ENCODE peak calls at places on chromosomes 3 and 15, in ten cellular contexts. One of them, this sample, is unnamed.
A peak's percentile ranks its signal among the peaks of the same experiment; 100 is the strongest.

GRCh38 chr3:94305835-94306685 is 243.2 kb downstream of the NSUN3 start:
- DNase-seq in breast epithelium: no peak
- DNase-seq in vagina: no peak
- DNase-seq in left lung: no peak
- DNase-seq in K562: no peak
- DNase-seq in mesenchymal stem cell: no peak
- DNase-seq in heart right ventricle: no peak
- DNase-seq in fibroblast of lung: no peak
- DNase-seq in psoas muscle: no peak
- DNase-seq in uterus: no peak
- DNase-seq in this sample: no peak

GRCh38 chr3:43417133-43417532 is 130.8 kb downstream of the SNRK start:
- DNase-seq in vagina: no peak
- DNase-seq in fibroblast of lung: no peak
- DNase-seq in mesenchymal stem cell: no peak
- DNase-seq in K562: peak; percentile 9
- DNase-seq in heart right ventricle: no peak
- DNase-seq in left lung: no peak
- DNase-seq in breast epithelium: no peak
- DNase-seq in uterus: no peak
- DNase-seq in psoas muscle: no peak
- DNase-seq in this sample: no peak

GRCh38 chr3:76664816-76665215 is 375.1 kb upstream of the ROBO2 start:
- DNase-seq in K562: no peak
- DNase-seq in uterus: no peak
- DNase-seq in mesenchymal stem cell: no peak
- DNase-seq in psoas muscle: no peak
- DNase-seq in heart right ventricle: no peak
- DNase-seq in vagina: no peak
- DNase-seq in fibroblast of lung: no peak
- DNase-seq in left lung: no peak
- DNase-seq in breast epithelium: no peak
- DNase-seq in this sample: no peak

GRCh38 chr3:188326968-188327367 is 173.0 kb downstream of the LPP start:
- DNase-seq in fibroblast of lung: no peak
- DNase-seq in uterus: no peak
- DNase-seq in vagina: no peak
- DNase-seq in left lung: no peak
- DNase-seq in K562: no peak
- DNase-seq in psoas muscle: no peak
- DNase-seq in breast epithelium: no peak
- DNase-seq in heart right ventricle: no peak
- DNase-seq in mesenchymal stem cell: peak; percentile 31
- DNase-seq in this sample: no peak

GRCh38 chr15:50275908-50276307 is 10.4 kb upstream of the HDC start:
- DNase-seq in uterus: no peak
- DNase-seq in vagina: no peak
- DNase-seq in psoas muscle: no peak
- DNase-seq in breast epithelium: no peak
- DNase-seq in heart right ventricle: no peak
- DNase-seq in K562: no peak
- DNase-seq in mesenchymal stem cell: no peak
- DNase-seq in left lung: no peak
- DNase-seq in fibroblast of lung: no peak
- DNase-seq in this sample: no peak

GRCh38 chr15:93462690-93463089 is 373.7 kb upstream of the RGMA start:
- DNase-seq in breast epithelium: no peak
- DNase-seq in psoas muscle: no peak
- DNase-seq in heart right ventricle: no peak
- DNase-seq in vagina: no peak
- DNase-seq in mesenchymal stem cell: no peak
- DNase-seq in fibroblast of lung: no peak
- DNase-seq in left lung: no peak
- DNase-seq in uterus: no peak
- DNase-seq in K562: no peak
- DNase-seq in this sample: no peak

GRCh38 chr3:186644683-186645082 is 4.5 kb downstream of the FETUB start:
- DNase-seq in left lung: peak; percentile 49
- DNase-seq in fibroblast of lung: no peak
- DNase-seq in mesenchymal stem cell: no peak
- DNase-seq in breast epithelium: peak; percentile 91
- DNase-seq in heart right ventricle: no peak
- DNase-seq in vagina: no peak
- DNase-seq in psoas muscle: no peak
- DNase-seq in K562: no peak
- DNase-seq in uterus: no peak
- DNase-seq in this sample: no peak

GRCh38 chr3:177441813-177442646 is 244.7 kb upstream of the TBL1XR1 start:
- DNase-seq in vagina: no peak
- DNase-seq in heart right ventricle: no peak
- DNase-seq in breast epithelium: no peak
- DNase-seq in left lung: no peak
- DNase-seq in uterus: peak; percentile 58
- DNase-seq in mesenchymal stem cell: no peak
- DNase-seq in K562: no peak
- DNase-seq in fibroblast of lung: peak; percentile 48
- DNase-seq in psoas muscle: no peak
- DNase-seq in this sample: no peak

GRCh38 chr15:98069256-98069655 is 108.8 kb downstream of the ARRDC4 start:
- DNase-seq in mesenchymal stem cell: no peak
- DNase-seq in vagina: no peak
- DNase-seq in K562: no peak
- DNase-seq in uterus: no peak
- DNase-seq in heart right ventricle: no peak
- DNase-seq in fibroblast of lung: no peak
- DNase-seq in breast epithelium: no peak
- DNase-seq in left lung: no peak
- DNase-seq in psoas muscle: no peak
- DNase-seq in this sample: no peak

GRCh38 chr3:98784666-98785600 is 21.8 kb downstream of the ST3GAL6 start:
- DNase-seq in mesenchymal stem cell: peak; percentile 83
- DNase-seq in heart right ventricle: no peak
- DNase-seq in vagina: no peak
- DNase-seq in psoas muscle: no peak
- DNase-seq in K562: no peak
- DNase-seq in left lung: no peak
- DNase-seq in breast epithelium: no peak
- DNase-seq in fibroblast of lung: peak; percentile 88
- DNase-seq in uterus: no peak
- DNase-seq in this sample: no peak

GRCh38 chr3:148648685-148649352 is 48.9 kb upstream of the AGTR1 start:
- DNase-seq in uterus: no peak
- DNase-seq in psoas muscle: no peak
- DNase-seq in vagina: no peak
- DNase-seq in breast epithelium: no peak
- DNase-seq in left lung: no peak
- DNase-seq in mesenchymal stem cell: peak; percentile 64
- DNase-seq in heart right ventricle: no peak
- DNase-seq in fibroblast of lung: peak; percentile 73
- DNase-seq in K562: no peak
- DNase-seq in this sample: no peak

GRCh38 chr15:78915341-78916087 is 29.3 kb downstream of the CTSH start:
- DNase-seq in psoas muscle: peak; percentile 64
- DNase-seq in uterus: peak; percentile 70
- DNase-seq in left lung: peak; percentile 86
- DNase-seq in mesenchymal stem cell: no peak
- DNase-seq in K562: no peak
- DNase-seq in fibroblast of lung: no peak
- DNase-seq in heart right ventricle: no peak
- DNase-seq in breast epithelium: no peak
- DNase-seq in vagina: peak; percentile 96
- DNase-seq in this sample: no peak

GRCh38 chr3:49132437-49133225 is at the start of gene LAMB2:
- DNase-seq in left lung: peak; percentile 78
- DNase-seq in psoas muscle: peak; percentile 81
- DNase-seq in K562: peak; percentile 69
- DNase-seq in heart right ventricle: peak; percentile 79
- DNase-seq in mesenchymal stem cell: peak; percentile 91
- DNase-seq in vagina: no peak
- DNase-seq in breast epithelium: peak; percentile 72
- DNase-seq in uterus: peak; percentile 80
- DNase-seq in fibroblast of lung: peak; percentile 77
- DNase-seq in this sample: peak; percentile 84

GRCh38 chr3:124315215-124316033 is 323.5 kb upstream of the ROPN1 start:
- DNase-seq in psoas muscle: no peak
- DNase-seq in uterus: no peak
- DNase-seq in heart right ventricle: no peak
- DNase-seq in breast epithelium: no peak
- DNase-seq in mesenchymal stem cell: peak; percentile 18
- DNase-seq in fibroblast of lung: peak; percentile 58
- DNase-seq in left lung: no peak
- DNase-seq in vagina: no peak
- DNase-seq in K562: no peak
- DNase-seq in this sample: peak; percentile 73

GRCh38 chr3:157695586-157695985 is 192.4 kb upstream of the VEPH1 start:
- DNase-seq in psoas muscle: no peak
- DNase-seq in heart right ventricle: no peak
- DNase-seq in fibroblast of lung: no peak
- DNase-seq in breast epithelium: no peak
- DNase-seq in mesenchymal stem cell: no peak
- DNase-seq in vagina: no peak
- DNase-seq in K562: no peak
- DNase-seq in uterus: no peak
- DNase-seq in left lung: no peak
- DNase-seq in this sample: no peak
- H3K4me1 ChIP-seq in psoas muscle: no peaks in the 10 kb centered on the region
- H3K4me1 ChIP-seq in heart right ventricle: no peaks in the 10 kb centered on the region
- H3K4me1 ChIP-seq in fibroblast of lung: no peaks in the 10 kb centered on the region
- H3K4me1 ChIP-seq in breast epithelium: no peaks in the 10 kb centered on the region
- H3K4me1 ChIP-seq in mesenchymal stem cell: no peaks in the 10 kb centered on the region
- H3K4me1 ChIP-seq in vagina: no peaks in the 10 kb centered on the region
- H3K4me1 ChIP-seq in K562: no peaks in the 10 kb centered on the region
- H3K4me1 ChIP-seq in uterus: no peaks in the 10 kb centered on the region
- H3K4me1 ChIP-seq in left lung: no peaks in the 10 kb centered on the region
- H3K4me1 ChIP-seq in this sample: no peaks in the 10 kb centered on the region

GRCh38 chr3:9401986-9402385 is 4.6 kb downstream of the SETD5 start:
- DNase-seq in mesenchymal stem cell: peak; percentile 43
- DNase-seq in vagina: no peak
- DNase-seq in K562: no peak
- DNase-seq in breast epithelium: no peak
- DNase-seq in heart right ventricle: no peak
- DNase-seq in psoas muscle: no peak
- DNase-seq in fibroblast of lung: no peak
- DNase-seq in uterus: no peak
- DNase-seq in left lung: no peak
- DNase-seq in this sample: no peak
- H3K4me3 ChIP-seq in mesenchymal stem cell: no peak overlapping the region
- H3K4me3 ChIP-seq in vagina: no peak overlapping the region
- H3K4me3 ChIP-seq in K562: peak overlapping the region; percentile 19
- H3K4me3 ChIP-seq in breast epithelium: no peak overlapping the region
- H3K4me3 ChIP-seq in heart right ventricle: no peak overlapping the region
- H3K4me3 ChIP-seq in psoas muscle: peak overlapping the region; percentile 96
- H3K4me3 ChIP-seq in fibroblast of lung: peak overlapping the region; percentile 96
- H3K4me3 ChIP-seq in uterus: no peak overlapping the region
- H3K4me3 ChIP-seq in left lung: no peak overlapping the region
- H3K4me3 ChIP-seq in this sample: no peak overlapping the region

DNA sequence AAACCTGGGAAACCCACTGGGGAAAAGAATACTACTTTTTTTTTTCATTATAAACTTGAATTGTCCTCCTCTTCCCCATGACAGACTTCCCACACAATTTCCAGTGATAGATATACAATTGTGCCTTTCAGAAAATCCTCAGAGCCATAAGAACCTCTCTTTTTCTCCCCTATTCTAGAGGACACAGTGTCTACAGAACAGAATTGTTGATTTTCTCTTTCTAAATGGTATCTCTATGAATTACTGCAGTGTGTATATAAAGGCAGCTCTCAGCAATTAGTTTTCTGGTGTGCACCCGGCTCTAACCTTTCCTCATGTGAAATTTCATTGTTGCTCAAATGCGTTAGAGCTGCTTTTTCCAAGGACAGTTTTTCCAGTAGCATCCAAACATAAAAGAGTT is 430.1 kb downstream of the TUSC7 start:
- DNase-seq in left lung: no peak
- DNase-seq in K562: no peak
- DNase-seq in uterus: no peak
- DNase-seq in psoas muscle: no peak
- DNase-seq in vagina: no peak
- DNase-seq in heart right ventricle: no peak
- DNase-seq in mesenchymal stem cell: no peak
- DNase-seq in breast epithelium: no peak
- DNase-seq in fibroblast of lung: no peak
- DNase-seq in this sample: no peak
- H3K4me1 ChIP-seq in left lung: no peaks in the 10 kb centered on the region
- H3K4me1 ChIP-seq in K562: no peaks in the 10 kb centered on the region
- H3K4me1 ChIP-seq in uterus: no peaks in the 10 kb centered on the region
- H3K4me1 ChIP-seq in psoas muscle: no peaks in the 10 kb centered on the region
- H3K4me1 ChIP-seq in vagina: no peaks in the 10 kb centered on the region
- H3K4me1 ChIP-seq in heart right ventricle: no peaks in the 10 kb centered on the region
- H3K4me1 ChIP-seq in mesenchymal stem cell: peaks cover 2% of the 10 kb centered on the region
- H3K4me1 ChIP-seq in breast epithelium: no peaks in the 10 kb centered on the region
- H3K4me1 ChIP-seq in fibroblast of lung: no peaks in the 10 kb centered on the region
- H3K4me1 ChIP-seq in this sample: no peaks in the 10 kb centered on the region

GRCh38 chr15:33194237-33194636 is 277 bp downstream of the FMN1 start:
- DNase-seq in fibroblast of lung: peak; percentile 8
- DNase-seq in K562: peak; percentile 40
- DNase-seq in mesenchymal stem cell: no peak
- DNase-seq in heart right ventricle: no peak
- DNase-seq in breast epithelium: no peak
- DNase-seq in vagina: no peak
- DNase-seq in uterus: no peak
- DNase-seq in left lung: no peak
- DNase-seq in psoas muscle: no peak
- DNase-seq in this sample: no peak

GRCh38 chr15:33197636-33198035 is 3.1 kb upstream of the FMN1 start:
- DNase-seq in breast epithelium: no peak
- DNase-seq in vagina: no peak
- DNase-seq in fibroblast of lung: no peak
- DNase-seq in mesenchymal stem cell: no peak
- DNase-seq in psoas muscle: no peak
- DNase-seq in heart right ventricle: no peak
- DNase-seq in left lung: no peak
- DNase-seq in uterus: no peak
- DNase-seq in K562: no peak
- DNase-seq in this sample: no peak

GRCh38 chr15:33191641-33192040 is 2.9 kb downstream of the FMN1 start:
- DNase-seq in left lung: no peak
- DNase-seq in breast epithelium: no peak
- DNase-seq in psoas muscle: no peak
- DNase-seq in vagina: no peak
- DNase-seq in K562: no peak
- DNase-seq in uterus: no peak
- DNase-seq in fibroblast of lung: no peak
- DNase-seq in heart right ventricle: no peak
- DNase-seq in mesenchymal stem cell: no peak
- DNase-seq in this sample: no peak

GRCh38 chr15:33195283-33195682 is 769 bp upstream of the FMN1 start:
- DNase-seq in fibroblast of lung: no peak
- DNase-seq in vagina: no peak
- DNase-seq in K562: no peak
- DNase-seq in breast epithelium: no peak
- DNase-seq in left lung: no peak
- DNase-seq in heart right ventricle: no peak
- DNase-seq in uterus: no peak
- DNase-seq in mesenchymal stem cell: no peak
- DNase-seq in psoas muscle: no peak
- DNase-seq in this sample: no peak

GRCh38 chr15:33194704-33195261 is at the start of gene FMN1:
- DNase-seq in breast epithelium: peak; percentile 92
- DNase-seq in heart right ventricle: peak; percentile 93
- DNase-seq in fibroblast of lung: peak; percentile 90
- DNase-seq in psoas muscle: peak; percentile 94
- DNase-seq in uterus: peak; percentile 88
- DNase-seq in vagina: no peak
- DNase-seq in left lung: peak; percentile 95
- DNase-seq in K562: peak; percentile 86
- DNase-seq in mesenchymal stem cell: peak; percentile 93
- DNase-seq in this sample: peak; percentile 98
- H3K4me3 ChIP-seq in breast epithelium: peak within 1 kb of the TSS; percentile 52
- H3K4me3 ChIP-seq in heart right ventricle: peak within 1 kb of the TSS; percentile 59
- H3K4me3 ChIP-seq in fibroblast of lung: peak within 1 kb of the TSS; percentile 64
- H3K4me3 ChIP-seq in psoas muscle: peak within 1 kb of the TSS; percentile 56
- H3K4me3 ChIP-seq in uterus: peak within 1 kb of the TSS; percentile 33
- H3K4me3 ChIP-seq in vagina: peak within 1 kb of the TSS; percentile 54
- H3K4me3 ChIP-seq in left lung: peak within 1 kb of the TSS; percentile 33
- H3K4me3 ChIP-seq in K562: peak within 1 kb of the TSS; percentile 32
- H3K4me3 ChIP-seq in mesenchymal stem cell: peak within 1 kb of the TSS; percentile 67
- H3K4me3 ChIP-seq in this sample: peak within 1 kb of the TSS; percentile 70